ENCODE peak calls at places on chromosomes 13 and 19, in four cellular contexts. D, F, O and Y are unnamed samples.

GRCh38 chr13:38656699-38657098 is 30.2 kb upstream of the FREM2 start:
- DNase-seq in D (no peak), F (no peak), O (no peak), Y (no peak)

GRCh38 chr19:33252971-33253370 is 27.3 kb upstream of the SLC7A10 start:
- DNase-seq in D (no peak), F (no peak), O (peak; percentile 60), Y (no peak)

GRCh38 chr19:5287066-5287465 is 53.5 kb downstream of the PTPRS start:
- DNase-seq in D (no peak), F (no peak), O (no peak), Y (no peak)

GRCh38 chr19:30602661-30603322 is 230.6 kb downstream of the ZNF536 start:
- DNase-seq in D (peak; percentile 43), F (no peak), O (no peak), Y (no peak)

GRCh38 chr19:45152504-45153338 is 8.1 kb downstream of the NKPD1 start:
- DNase-seq in D (peak; percentile 58), F (no peak), O (peak; percentile 74), Y (no peak)

GRCh38 chr13:110045202-110045601 is 258.8 kb upstream of the IRS2 start:
- DNase-seq in D (no peak), F (no peak), O (no peak), Y (no peak)

GRCh38 chr13:85261757-85262346 is 537.4 kb downstream of the SLITRK6 start:
- DNase-seq in D (peak; percentile 5), F (no peak), O (no peak), Y (no peak)

GRCh38 chr13:101767096-101767495 is 314.6 kb downstream of the ITGBL1 start:
- DNase-seq in D (no peak), F (no peak), O (no peak), Y (no peak)

GRCh38 chr19:54017266-54017665 is 25.8 kb downstream of the CACNG6 start:
- DNase-seq in D (no peak), F (no peak), O (no peak), Y (no peak)

GRCh38 chr13:30159446-30159839 is 147.9 kb downstream of the KATNAL1 start:
- DNase-seq in D (no peak), F (peak; percentile 71), O (no peak), Y (peak; percentile 61)

GRCh38 chr19:12995596-12996541 is 594 bp downstream of the NFIX start:
- DNase-seq in D (no peak), F (no peak), O (no peak), Y (no peak)

GRCh38 chr13:114088234-114088633 is 44.2 kb downstream of the RASA3 start:
- DNase-seq in D (no peak), F (no peak), O (no peak), Y (no peak)

GRCh38 chr19:35247526-35248309 is 1.1 kb upstream of the LSR start:
- DNase-seq in D (no peak), F (no peak), O (no peak), Y (peak; percentile 57)

GRCh38 chr19:40907968-40908735 is 26.1 kb upstream of the CYP2A7 start:
- DNase-seq in D (no peak), F (no peak), O (no peak), Y (no peak)

GRCh38 chr13:34364633-34365032 is 546.7 kb downstream of the RFC3 start:
- DNase-seq in D (no peak), F (no peak), O (no peak), Y (peak; percentile 30)

GRCh38 chr19:10884273-10884672 is 12.9 kb downstream of the CARM1 start:
- DNase-seq in D (no peak), F (peak; percentile 31), O (no peak), Y (no peak)

GRCh38 chr19:51096473-51097165 is 11.6 kb downstream of the CTU1 start:
- DNase-seq in D (no peak), F (no peak), O (no peak), Y (no peak)

GRCh38 chr13:114087430-114087829 is 45.0 kb downstream of the RASA3 start:
- DNase-seq in D (no peak), F (no peak), O (peak; percentile 36), Y (no peak)

GRCh38 chr13:51346397-51346796 is 6.9 kb downstream of the SERPINE3 start:
- DNase-seq in D (no peak), F (no peak), O (no peak), Y (no peak)

GRCh38 chr13:19117913-19118739 is 63.5 kb downstream of the TUBA3C start:
- DNase-seq in D (no peak), F (no peak), O (no peak), Y (no peak)

GRCh38 chr19:5903054-5903501 is 512 bp downstream of the NDUFA11 start:
- DNase-seq in D (no peak), F (no peak), O (no peak), Y (no peak)

DNA sequence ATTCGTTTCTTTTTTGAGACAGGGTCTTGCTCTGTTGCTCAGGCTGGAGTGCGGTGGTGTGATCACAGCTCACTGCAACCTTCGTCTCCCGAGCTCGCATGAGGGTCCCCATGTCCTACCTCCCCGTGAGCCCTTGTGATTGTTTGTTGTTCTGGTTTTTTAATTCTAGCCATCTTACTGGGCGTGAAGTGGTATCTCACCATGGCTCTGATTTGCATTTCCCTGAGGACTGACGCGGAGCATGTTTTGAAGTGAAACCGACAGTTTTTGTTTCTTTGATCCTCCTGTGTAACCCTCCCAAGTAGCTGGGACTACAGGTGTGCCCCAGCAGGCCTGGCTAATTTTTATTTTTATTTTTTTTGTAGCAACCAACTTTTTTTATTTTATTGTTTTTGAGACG is 21.7 kb downstream of the GNG7 start:
- DNase-seq in D (no peak), F (no peak), O (no peak), Y (no peak)
- H3K4me3 ChIP-seq in D (no peak overlapping the region), F (no peak overlapping the region), O (no peak overlapping the region), Y (no peak overlapping the region)

GRCh38 chr13:74576504-74576903 is 442.3 kb upstream of the KLF12 start:
- DNase-seq in D (no peak), F (no peak), O (no peak), Y (no peak)

GRCh38 chr13:74573654-74574053 is 439.4 kb upstream of the KLF12 start:
- DNase-seq in D (peak; percentile 43), F (no peak), O (no peak), Y (no peak)

GRCh38 chr13:74575729-74576125 is 441.5 kb upstream of the KLF12 start:
- DNase-seq in D (peak; percentile 95), F (peak; percentile 43), O (peak; percentile 90), Y (no peak)

GRCh38 chr13:74571811-74572210 is 437.6 kb upstream of the KLF12 start:
- DNase-seq in D (no peak), F (no peak), O (no peak), Y (no peak)

GRCh38 chr13:74574964-74575728 is 440.9 kb upstream of the KLF12 start:
- DNase-seq in D (no peak), F (no peak), O (no peak), Y (no peak)
- H3K4me3 ChIP-seq in D (peak overlapping the region; percentile 57), F (peak overlapping the region; percentile 52), O (no peak overlapping the region), Y (peak overlapping the region; percentile 49)

GRCh38 chr13:100552755-100553154 is 35.8 kb downstream of the GGACT start:
- DNase-seq in D (no peak), F (no peak), O (no peak), Y (no peak)

GRCh38 chr13:100547805-100548204 is 40.8 kb downstream of the GGACT start:
- DNase-seq in D (peak; percentile 30), F (no peak), O (no peak), Y (no peak)

GRCh38 chr13:100546713-100547405 is 41.7 kb downstream of the GGACT start:
- DNase-seq in D (no peak), F (no peak), O (no peak), Y (no peak)

GRCh38 chr13:100549316-100549715 is 39.3 kb downstream of the GGACT start:
- DNase-seq in D (no peak), F (no peak), O (no peak), Y (no peak)

GRCh38 chr13:100550433-100550832 is 38.2 kb downstream of the GGACT start:
- DNase-seq in D (no peak), F (peak; percentile 30), O (no peak), Y (no peak)
- H3K4me3 ChIP-seq in D (no peak overlapping the region), F (peak overlapping the region; percentile 27), O (no peak overlapping the region), Y (no peak overlapping the region)

GRCh38 chr19:530133-531008 is 1.2 kb upstream of the CDC34 start:
- DNase-seq in D (no peak), F (no peak), O (no peak), Y (no peak)

GRCh38 chr19:531009-531752 is 379 bp upstream of the CDC34 start:
- DNase-seq in D (peak; percentile 93), F (no peak), O (peak; percentile 94), Y (no peak)

GRCh38 chr19:532578-533484 is 1.3 kb downstream of the CDC34 start:
- DNase-seq in D (peak; percentile 70), F (no peak), O (peak; percentile 87), Y (no peak)

GRCh38 chr19:533485-534058 is 2.0 kb downstream of the CDC34 start:
- DNase-seq in D (peak; percentile 27), F (no peak), O (no peak), Y (no peak)

DNA sequence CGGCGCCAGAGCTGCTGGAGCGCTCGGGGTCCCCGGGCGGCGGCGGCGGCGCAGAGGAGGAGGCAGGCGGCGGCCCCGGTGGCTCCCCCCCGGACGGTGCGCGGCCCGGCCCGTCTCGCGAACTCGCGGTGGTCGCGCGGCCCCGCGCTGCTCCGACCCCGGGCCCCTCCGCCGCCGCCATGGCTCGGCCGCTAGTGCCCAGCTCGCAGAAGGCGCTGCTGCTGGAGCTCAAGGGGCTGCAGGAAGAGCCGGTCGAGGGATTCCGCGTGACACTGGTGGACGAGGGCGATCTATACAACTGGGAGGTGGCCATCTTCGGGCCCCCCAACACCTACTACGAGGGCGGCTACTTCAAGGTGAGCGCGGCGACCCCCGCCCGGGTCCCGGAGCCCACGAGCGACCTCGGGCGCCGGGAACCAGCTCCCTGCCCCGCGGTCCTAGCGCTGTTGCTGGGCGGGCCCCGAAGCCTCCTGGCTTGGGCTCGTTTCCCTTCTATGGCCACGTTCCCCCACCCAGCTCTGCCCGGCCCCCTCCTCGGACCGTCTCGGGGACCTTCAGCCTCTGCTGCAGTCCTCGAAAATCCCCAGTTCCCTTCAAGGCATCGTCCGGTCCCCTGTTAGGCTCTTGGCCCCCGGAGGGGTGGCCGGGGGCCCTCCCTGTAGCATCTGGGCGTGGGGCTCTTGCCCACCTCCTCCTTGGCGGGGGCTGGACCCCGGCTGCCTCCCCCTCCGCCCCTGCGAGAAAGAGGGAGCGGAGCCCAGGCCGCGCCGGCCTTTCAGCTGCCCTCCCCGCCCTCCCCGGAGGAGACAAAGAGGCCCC is at the start of gene CDC34:
- DNase-seq in D (no peak), F (no peak), O (no peak), Y (no peak)
- H3K4me3 ChIP-seq in D (peak within 1 kb of the TSS; percentile 94), F (peak within 1 kb of the TSS; percentile 96), O (peak within 1 kb of the TSS; percentile 82), Y (peak within 1 kb of the TSS; percentile 97)

GRCh38 chr19:18594824-18595373 is 6.3 kb downstream of the REX1BD start:
- DNase-seq in D (peak; percentile 42), F (no peak), O (no peak), Y (no peak)
- H3K4me3 ChIP-seq in D (peak overlapping the region; percentile 55), F (peak overlapping the region; percentile 46), O (no peak overlapping the region), Y (peak overlapping the region; percentile 46)

GRCh38 chr19:682678-683320 is 6.6 kb downstream of the FSTL3 start:
- DNase-seq in D (no peak), F (no peak), O (no peak), Y (no peak)

GRCh38 chr19:679418-680286 is 3.5 kb downstream of the FSTL3 start:
- DNase-seq in D (peak; percentile 53), F (peak; percentile 78), O (peak; percentile 84), Y (no peak)

GRCh38 chr19:681029-681626 is 4.9 kb downstream of the FSTL3 start:
- DNase-seq in D (peak; percentile 97), F (no peak), O (peak; percentile 94), Y (no peak)

GRCh38 chr19:680287-681028 is 4.3 kb downstream of the FSTL3 start:
- DNase-seq in D (peak; percentile 100), F (peak; percentile 95), O (peak; percentile 100), Y (peak; percentile 74)

GRCh38 chr19:681638-682037 is 5.4 kb downstream of the FSTL3 start:
- DNase-seq in D (no peak), F (no peak), O (no peak), Y (no peak)
- H3K4me3 ChIP-seq in D (no peak overlapping the region), F (no peak overlapping the region), O (no peak overlapping the region), Y (no peak overlapping the region)